ENCODE peak calls at places on chromosomes 2 and 18, in six cellular contexts. One of them, this sample, is unnamed.

GRCh38 chr2:102056079-102056581 is 64.4 kb downstream of the IL1R2 start:
- DNase-seq in trophoblast cell: no peak
- DNase-seq in IMR-90: no peak
- DNase-seq in neuronal stem cell: no peak
- DNase-seq in mesendoderm: no peak
- DNase-seq in H1: no peak
- DNase-seq in this sample: no peak

GRCh38 chr2:149800624-149801220 is 213.1 kb upstream of the MMADHC start:
- DNase-seq in IMR-90: peak; percentile 18
- DNase-seq in neuronal stem cell: peak; percentile 30
- DNase-seq in trophoblast cell: no peak
- DNase-seq in H1: no peak
- DNase-seq in mesendoderm: peak; percentile 37
- DNase-seq in this sample: peak; percentile 18

GRCh38 chr2:217289909-217290283 is 430.0 kb upstream of the TNP1 start:
- DNase-seq in mesendoderm: peak; percentile 70
- DNase-seq in H1: no peak
- DNase-seq in IMR-90: peak; percentile 69
- DNase-seq in neuronal stem cell: peak; percentile 32
- DNase-seq in trophoblast cell: peak; percentile 18
- DNase-seq in this sample: peak; percentile 64

GRCh38 chr2:203786912-203787311 is 80.5 kb downstream of the CD28 start:
- DNase-seq in IMR-90: peak; percentile 52
- DNase-seq in H1: no peak
- DNase-seq in mesendoderm: no peak
- DNase-seq in trophoblast cell: peak; percentile 49
- DNase-seq in neuronal stem cell: no peak
- DNase-seq in this sample: no peak

GRCh38 chr2:128366746-128367511 is 48.3 kb upstream of the HS6ST1 start:
- DNase-seq in mesendoderm: no peak
- DNase-seq in H1: no peak
- DNase-seq in neuronal stem cell: no peak
- DNase-seq in trophoblast cell: no peak
- DNase-seq in IMR-90: no peak
- DNase-seq in this sample: no peak

GRCh38 chr2:240872317-240873097 is 3.9 kb downstream of the AGXT start:
- DNase-seq in trophoblast cell: no peak
- DNase-seq in H1: no peak
- DNase-seq in mesendoderm: no peak
- DNase-seq in IMR-90: no peak
- DNase-seq in neuronal stem cell: no peak
- DNase-seq in this sample: no peak

GRCh38 chr2:109351164-109351756 is 222.3 kb downstream of the SH3RF3 start:
- DNase-seq in IMR-90: peak; percentile 87
- DNase-seq in mesendoderm: no peak
- DNase-seq in H1: peak; percentile 33
- DNase-seq in neuronal stem cell: no peak
- DNase-seq in trophoblast cell: no peak
- DNase-seq in this sample: peak; percentile 67

GRCh38 chr2:145028055-145028630 is 508.2 kb upstream of the ZEB2 start:
- DNase-seq in IMR-90: no peak
- DNase-seq in trophoblast cell: no peak
- DNase-seq in H1: no peak
- DNase-seq in neuronal stem cell: no peak
- DNase-seq in mesendoderm: no peak
- DNase-seq in this sample: peak; percentile 47

GRCh38 chr2:179376881-179377280 is 112.2 kb upstream of the SESTD1 start:
- DNase-seq in mesendoderm: no peak
- DNase-seq in trophoblast cell: no peak
- DNase-seq in H1: no peak
- DNase-seq in IMR-90: peak; percentile 58
- DNase-seq in neuronal stem cell: no peak
- DNase-seq in this sample: peak; percentile 82

GRCh38 chr2:190979906-190980629 is 33.9 kb downstream of the STAT1 start:
- DNase-seq in mesendoderm: peak; percentile 33
- DNase-seq in trophoblast cell: peak; percentile 90
- DNase-seq in IMR-90: peak; percentile 96
- DNase-seq in H1: no peak
- DNase-seq in neuronal stem cell: no peak
- DNase-seq in this sample: peak; percentile 86

GRCh38 chr18:66990909-66991308 is 387.0 kb upstream of the CDH19 start:
- DNase-seq in mesendoderm: no peak
- DNase-seq in IMR-90: no peak
- DNase-seq in H1: no peak
- DNase-seq in trophoblast cell: no peak
- DNase-seq in neuronal stem cell: no peak
- DNase-seq in this sample: no peak

GRCh38 chr2:95318431-95319220 is 21.5 kb downstream of the KCNIP3 start:
- DNase-seq in mesendoderm: no peak
- DNase-seq in trophoblast cell: no peak
- DNase-seq in IMR-90: no peak
- DNase-seq in neuronal stem cell: no peak
- DNase-seq in H1: no peak
- DNase-seq in this sample: no peak

DNA sequence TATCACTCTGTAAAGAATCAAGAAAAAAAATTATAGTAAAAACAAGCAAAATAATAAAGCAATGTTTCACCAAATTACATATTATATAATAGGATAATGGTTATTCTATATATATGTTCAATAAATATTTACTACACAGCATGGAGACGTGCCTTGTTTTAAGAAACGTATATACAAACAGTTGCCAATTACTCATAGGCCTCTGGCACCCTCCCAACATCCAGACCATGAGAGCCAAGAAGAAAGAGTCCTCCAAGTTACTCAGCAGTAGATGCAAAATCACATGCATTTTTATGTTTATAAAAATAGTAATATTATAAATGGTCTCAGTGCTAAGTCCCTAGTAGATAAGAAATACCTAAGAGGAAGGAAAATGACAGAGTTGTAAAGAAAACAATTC is 64.8 kb downstream of the REV1 start:
- DNase-seq in H1: no peak
- DNase-seq in IMR-90: peak; percentile 86
- DNase-seq in mesendoderm: no peak
- DNase-seq in trophoblast cell: no peak
- DNase-seq in neuronal stem cell: no peak
- DNase-seq in this sample: peak; percentile 77
- H3K36me3 ChIP-seq in H1: peaks cover 4% of the 10 kb centered on the region
- H3K36me3 ChIP-seq in IMR-90: peaks cover 17% of the 10 kb centered on the region
- H3K36me3 ChIP-seq in mesendoderm: peaks cover 1% of the 10 kb centered on the region
- H3K36me3 ChIP-seq in trophoblast cell: peaks cover 11% of the 10 kb centered on the region
- H3K36me3 ChIP-seq in neuronal stem cell: peaks cover 12% of the 10 kb centered on the region
- H3K36me3 ChIP-seq in this sample: peaks cover 69% of the 10 kb centered on the region

DNA sequence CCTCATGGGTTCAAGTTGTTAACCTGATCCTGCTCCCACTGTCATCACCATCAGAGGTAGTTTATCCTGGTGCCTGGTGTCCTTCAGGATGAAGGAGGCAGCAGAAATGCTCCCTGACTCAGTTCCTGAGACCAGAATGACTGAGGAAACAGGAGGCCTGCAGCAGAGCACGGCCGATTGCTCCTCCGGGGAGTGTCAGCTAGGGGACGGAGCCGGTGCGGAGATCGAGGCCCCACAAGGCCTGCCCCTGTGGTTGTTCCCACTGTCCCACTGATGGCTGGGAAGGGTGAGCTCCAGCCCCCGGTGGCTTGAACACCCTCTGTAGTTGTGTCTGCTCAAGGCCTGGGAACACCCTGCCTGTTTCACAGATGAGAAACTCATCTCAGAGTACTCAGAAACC is 45.6 kb downstream of the SH3BP4 start:
- DNase-seq in neuronal stem cell: no peak
- DNase-seq in IMR-90: no peak
- DNase-seq in mesendoderm: no peak
- DNase-seq in H1: no peak
- DNase-seq in trophoblast cell: no peak
- DNase-seq in this sample: no peak
- H3K4ac ChIP-seq in neuronal stem cell: no peak overlapping the region
- H3K4ac ChIP-seq in IMR-90: peak overlapping the region; percentile 98
- H3K4ac ChIP-seq in mesendoderm: no peak overlapping the region
- H3K4ac ChIP-seq in H1: no peak overlapping the region
- H3K4ac ChIP-seq in trophoblast cell: peak overlapping the region; percentile 60
- H3K4ac ChIP-seq in this sample: peak overlapping the region; percentile 10

GRCh38 chr2:159175182-159175581 is 111.3 kb downstream of the WDSUB1 start:
- DNase-seq in IMR-90: no peak
- DNase-seq in H1: no peak
- DNase-seq in trophoblast cell: no peak
- DNase-seq in mesendoderm: no peak
- DNase-seq in neuronal stem cell: no peak
- DNase-seq in this sample: no peak
- H3K36me3 ChIP-seq in IMR-90: peaks cover 50% of the 10 kb centered on the region
- H3K36me3 ChIP-seq in H1: no peaks in the 10 kb centered on the region
- H3K36me3 ChIP-seq in trophoblast cell: peaks cover 29% of the 10 kb centered on the region
- H3K36me3 ChIP-seq in mesendoderm: no peaks in the 10 kb centered on the region
- H3K36me3 ChIP-seq in neuronal stem cell: peaks cover 2% of the 10 kb centered on the region
- H3K36me3 ChIP-seq in this sample: peaks cover 28% of the 10 kb centered on the region

GRCh38 chr2:135875491-135876065 is 665 bp downstream of the MCM6 start:
- DNase-seq in trophoblast cell: peak; percentile 58
- DNase-seq in mesendoderm: peak; percentile 76
- DNase-seq in H1: peak; percentile 70
- DNase-seq in IMR-90: peak; percentile 60
- DNase-seq in neuronal stem cell: peak; percentile 57
- DNase-seq in this sample: peak; percentile 74
- H3K4ac ChIP-seq in trophoblast cell: peak overlapping the region; percentile 74
- H3K4ac ChIP-seq in mesendoderm: no peak overlapping the region
- H3K4ac ChIP-seq in H1: no peak overlapping the region
- H3K4ac ChIP-seq in IMR-90: peak overlapping the region; percentile 11
- H3K4ac ChIP-seq in neuronal stem cell: peak overlapping the region; percentile 54
- H3K4ac ChIP-seq in this sample: no peak overlapping the region

GRCh38 chr2:86453838-86454237 is 12.7 kb downstream of the KDM3A start:
- DNase-seq in neuronal stem cell: no peak
- DNase-seq in IMR-90: peak; percentile 57
- DNase-seq in trophoblast cell: no peak
- DNase-seq in mesendoderm: no peak
- DNase-seq in H1: no peak
- DNase-seq in this sample: no peak

GRCh38 chr2:86454238-86454637 is 13.1 kb downstream of the KDM3A start:
- DNase-seq in mesendoderm: no peak
- DNase-seq in neuronal stem cell: no peak
- DNase-seq in H1: no peak
- DNase-seq in IMR-90: no peak
- DNase-seq in trophoblast cell: no peak
- DNase-seq in this sample: no peak

GRCh38 chr2:86455181-86455580 is 14.0 kb downstream of the KDM3A start:
- DNase-seq in mesendoderm: no peak
- DNase-seq in trophoblast cell: no peak
- DNase-seq in H1: no peak
- DNase-seq in neuronal stem cell: no peak
- DNase-seq in IMR-90: no peak
- DNase-seq in this sample: no peak
- H3K36me3 ChIP-seq in mesendoderm: peaks cover 2% of the 10 kb centered on the region
- H3K36me3 ChIP-seq in trophoblast cell: peaks cover 11% of the 10 kb centered on the region
- H3K36me3 ChIP-seq in H1: peaks cover 20% of the 10 kb centered on the region
- H3K36me3 ChIP-seq in neuronal stem cell: peaks cover 18% of the 10 kb centered on the region
- H3K36me3 ChIP-seq in IMR-90: peaks cover 47% of the 10 kb centered on the region
- H3K36me3 ChIP-seq in this sample: peaks cover 93% of the 10 kb centered on the region

This sample was measured in mesenchymal stem cell.